ENCODE peak calls at places on chromosomes 1 and 21, in seven cellular contexts. M is mesendoderm, S is PC-3, N is OCI-LY7, X is GM23248, V is PC-9, Y is H9. L is an unnamed sample. For H3K79me2 and H3K4me1, the result is how much of the 10 kb centered on the place peaks cover.

GRCh38 chr1:110487676-110488075 is 31.3 kb downstream of the KCNA10 start:
- DNase-seq in M (peak), S (no peak), N (no peak), X (no peak), V (no peak), Y (no peak), L (no peak)

GRCh38 chr1:1664941-1665814 is 6.4 kb upstream of the CDK11B start:
- DNase-seq in M (no peak), S (no peak), N (no peak), X (no peak), V (no peak), Y (no peak), L (no peak)

GRCh38 chr1:247212914-247213617 is 41.2 kb upstream of the ZNF124 start:
- DNase-seq in M (no peak), S (no peak), N (no peak), X (no peak), V (no peak), Y (no peak), L (no peak)

GRCh38 chr1:155001438-155001687 is 1.2 kb upstream of the ZBTB7B start:
- DNase-seq in M (peak), S (no peak), N (no peak), X (no peak), V (no peak), Y (no peak), L (no peak)

GRCh38 chr1:21520899-21521716 is 11.9 kb downstream of the ALPL start:
- DNase-seq in M (no peak), S (no peak), N (no peak), X (peak), V (no peak), Y (no peak), L (no peak)

GRCh38 chr1:24364975-24365678 is 46.0 kb downstream of the GRHL3 start:
- DNase-seq in M (no peak), S (peak), N (no peak), X (peak), V (peak), Y (no peak), L (no peak)

GRCh38 chr1:87179851-87180519 is 148.7 kb upstream of the LMO4 start:
- DNase-seq in M (no peak), S (no peak), N (no peak), X (no peak), V (no peak), Y (no peak), L (no peak)

GRCh38 chr1:86515597-86515996 is 31.3 kb upstream of the CLCA4 start:
- DNase-seq in M (peak), S (peak), N (peak), X (peak), V (no peak), Y (peak), L (peak)

GRCh38 chr1:153100241-153100640 is 5.9 kb upstream of the SPRR2E start:
- DNase-seq in M (peak), S (peak), N (no peak), X (peak), V (peak), Y (no peak), L (no peak)

GRCh38 chr1:99441234-99442095 is 177.2 kb downstream of the PLPPR4 start:
- DNase-seq in M (no peak), S (peak), N (no peak), X (peak), V (no peak), Y (no peak), L (no peak)

GRCh38 chr1:219412772-219413171 is 200.1 kb downstream of the ZC3H11B start:
- DNase-seq in M (no peak), S (no peak), N (no peak), X (peak), V (no peak), Y (no peak), L (no peak)

GRCh38 chr1:47951026-47951425 is 46.2 kb downstream of the TRABD2B start:
- DNase-seq in M (no peak), S (no peak), N (no peak), X (no peak), V (no peak), Y (no peak), L (no peak)

GRCh38 chr1:185938396-185938795 is 204.2 kb downstream of the HMCN1 start:
- DNase-seq in M (no peak), S (peak), N (no peak), X (no peak), V (no peak), Y (no peak), L (no peak)

GRCh38 chr1:20255666-20256065 is 35.0 kb upstream of the VWA5B1 start:
- DNase-seq in M (peak), S (peak), N (no peak), X (peak), V (peak), Y (peak), L (no peak)

GRCh38 chr21:15272171-15272570 is 207.4 kb upstream of the NRIP1 start:
- DNase-seq in M (no peak), S (peak), N (no peak), X (peak), V (peak), Y (no peak), L (no peak)

GRCh38 chr1:168811213-168811612 is 82.2 kb upstream of the DPT start:
- DNase-seq in M (no peak), S (no peak), N (no peak), X (peak), V (no peak), Y (no peak), L (no peak)

GRCh38 chr1:175185918-175186317 is 6.7 kb downstream of the KIAA0040 start:
- DNase-seq in M (no peak), S (no peak), N (no peak), X (no peak), V (no peak), Y (no peak), L (no peak)

GRCh38 chr1:180310095-180310494 is 80.0 kb downstream of the LHX4 start:
- DNase-seq in M (peak), S (peak), N (no peak), X (peak), V (no peak), Y (no peak), L (no peak)

GRCh38 chr1:84888753-84889152 is 4.3 kb downstream of the LPAR3 start:
- DNase-seq in M (no peak), S (peak), N (no peak), X (no peak), V (no peak), Y (no peak), L (no peak)

GRCh38 chr1:91697322-91698260 is 188.4 kb downstream of the TGFBR3 start:
- DNase-seq in M (no peak), S (no peak), N (no peak), X (peak), V (no peak), Y (no peak), L (no peak)

GRCh38 chr1:114585221-114585620 is 3.8 kb upstream of the BCAS2 start:
- DNase-seq in M (no peak), S (no peak), N (no peak), X (peak), V (no peak), Y (no peak), L (no peak)

GRCh38 chr21:36420571-36421339 is 35.6 kb downstream of the CHAF1B start:
- DNase-seq in M (no peak), S (no peak), N (no peak), X (no peak), V (no peak), Y (no peak), L (no peak)

GRCh38 chr1:161185282-161185682 is 8.0 kb upstream of the B4GALT3 start:
- DNase-seq in M (no peak), S (no peak), N (peak), X (peak), V (no peak), Y (no peak), L (no peak)

GRCh38 chr1:87279966-87280535 is 48.6 kb upstream of the LMO4 start:
- DNase-seq in M (peak), S (peak), N (peak), X (peak), V (no peak), Y (no peak), L (no peak)

GRCh38 chr1:160997323-160998038 is 23.5 kb downstream of the F11R start:
- DNase-seq in M (peak), S (peak), N (peak), X (peak), V (peak), Y (peak), L (peak)

GRCh38 chr1:205630241-205630640 is 1.6 kb downstream of the ELK4 start:
- DNase-seq in M (no peak), S (peak), N (peak), X (peak), V (no peak), Y (no peak), L (no peak)

GRCh38 chr1:10217748-10218441 is 7.5 kb downstream of the KIF1B start:
- DNase-seq in M (no peak), S (no peak), N (no peak), X (peak), V (no peak), Y (no peak), L (no peak)

GRCh38 chr1:57485643-57486042 is 61.8 kb upstream of the DAB1 start:
- DNase-seq in M (no peak), S (peak), N (no peak), X (peak), V (no peak), Y (no peak), L (no peak)

GRCh38 chr1:162404550-162405160 is 7.3 kb downstream of the SH2D1B start:
- DNase-seq in M (no peak), S (peak), N (no peak), X (peak), V (no peak), Y (no peak), L (no peak)

GRCh38 chr1:227999056-227999930 is 7.5 kb upstream of the WNT3A start:
- DNase-seq in M (peak), S (peak), N (peak), X (peak), V (peak), Y (peak), L (peak)

GRCh38 chr1:201178718-201179117 is 11.9 kb upstream of the IGFN1 start:
- DNase-seq in M (no peak), S (no peak), N (no peak), X (no peak), V (no peak), Y (no peak), L (no peak)

GRCh38 chr1:39236971-39237370 is 32.5 kb downstream of the MACF1 start:
- DNase-seq in M (no peak), S (no peak), N (no peak), X (no peak), V (no peak), Y (no peak), L (no peak)

GRCh38 chr1:177227978-177228720 is 57.4 kb downstream of the BRINP2 start:
- DNase-seq in M (no peak), S (no peak), N (no peak), X (no peak), V (no peak), Y (no peak), L (no peak)

GRCh38 chr21:41836166-41837015 is 42.8 kb downstream of the PRDM15 start:
- DNase-seq in M (no peak), S (no peak), N (peak), X (no peak), V (no peak), Y (no peak), L (no peak)

GRCh38 chr21:25313891-25314646 is 293.2 kb downstream of the MRPL39 start:
- DNase-seq in M (no peak), S (peak), N (no peak), X (peak), V (no peak), Y (no peak), L (no peak)

GRCh38 chr1:227946624-227947424 is 908 bp downstream of the WNT9A start:
- DNase-seq in M (peak), S (peak), N (no peak), X (peak), V (peak), Y (peak), L (peak)

GRCh38 chr1:25484096-25484495 is 53.4 kb downstream of the MACO1 start:
- DNase-seq in M (no peak), S (no peak), N (no peak), X (no peak), V (no peak), Y (no peak), L (no peak)

DNA sequence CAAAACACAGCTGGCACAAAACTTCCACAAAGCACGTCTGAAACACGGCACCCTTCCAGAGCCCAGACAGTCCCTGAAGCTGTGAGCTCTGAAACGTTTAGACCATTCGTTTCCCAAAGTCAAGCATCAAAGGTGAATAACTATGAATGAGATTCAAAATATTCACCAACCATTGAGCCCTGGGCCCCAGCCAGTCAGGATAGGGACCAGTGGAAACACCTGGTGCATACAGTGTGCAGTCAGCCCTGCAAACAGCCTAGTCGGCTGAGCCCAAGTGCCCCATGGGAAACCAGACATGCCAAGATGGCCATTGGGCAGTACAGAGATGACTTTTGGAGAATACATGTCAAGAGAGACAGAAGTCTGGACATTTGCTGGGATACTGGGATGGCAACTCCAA is 90.4 kb upstream of the EDN2 start:
- DNase-seq in M (no peak), S (no peak), N (peak), X (no peak), V (no peak), Y (no peak), L (no peak)
- H3K4me2 ChIP-seq in M (no peak), S (no peak), N (peak), X (no peak), V (no peak), Y (no peak), L (no peak)

DNA sequence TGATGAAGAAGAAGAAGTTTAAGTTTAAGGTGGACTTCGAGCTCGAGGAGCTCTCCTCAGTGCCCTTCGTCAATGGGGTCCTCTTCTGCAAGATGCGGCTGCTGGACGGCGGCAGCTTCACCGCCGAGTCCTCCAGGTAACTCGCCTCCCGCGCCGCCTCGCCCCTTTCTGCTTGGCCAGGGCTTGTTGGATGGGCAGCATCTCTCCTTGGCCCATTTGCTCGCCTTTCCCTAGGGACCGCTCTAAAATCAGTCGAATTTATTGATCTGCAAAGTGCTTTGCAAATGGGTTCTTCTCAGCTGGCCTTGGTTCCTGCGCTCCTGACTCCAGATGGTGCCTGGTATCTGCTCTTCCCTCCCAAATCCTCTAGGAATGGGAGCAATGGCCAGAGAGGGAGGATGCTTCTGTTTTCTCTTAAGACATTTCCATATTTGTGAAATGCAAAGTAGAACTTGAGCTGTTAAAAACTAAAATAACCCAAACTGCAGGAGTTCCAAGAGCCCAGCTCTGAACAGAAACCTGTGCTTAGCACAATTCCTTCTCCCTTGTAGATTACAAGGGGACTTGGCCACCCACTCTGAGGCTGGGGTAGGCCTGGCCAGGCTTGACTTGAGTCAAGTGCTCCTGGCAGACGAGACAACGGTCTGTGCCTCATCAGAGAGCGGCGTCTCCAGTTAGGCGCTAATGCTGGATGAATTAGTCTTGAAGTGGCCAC is 687 bp downstream of the EEIG2 start:
- DNase-seq in M (peak), S (peak), N (peak), X (peak), V (peak), Y (peak), L (peak)
- H3K79me2 ChIP-seq in M (under half), S (under half), N (under half), X (under half), V (under half), Y (under half), L (under half)

GRCh38 chr1:197981546-197981945 is 64.4 kb downstream of the LHX9 start:
- DNase-seq in M (no peak), S (no peak), N (no peak), X (no peak), V (no peak), Y (no peak), L (no peak)

GRCh38 chr1:197986817-197987216 is 69.6 kb downstream of the LHX9 start:
- DNase-seq in M (no peak), S (no peak), N (no peak), X (no peak), V (no peak), Y (no peak), L (no peak)

GRCh38 chr1:197985340-197985739 is 68.2 kb downstream of the LHX9 start:
- DNase-seq in M (no peak), S (no peak), N (no peak), X (no peak), V (no peak), Y (no peak), L (no peak)

GRCh38 chr1:197982266-197982665 is 65.1 kb downstream of the LHX9 start:
- DNase-seq in M (no peak), S (no peak), N (no peak), X (no peak), V (no peak), Y (no peak), L (no peak)

GRCh38 chr1:197984273-197984672 is 67.1 kb downstream of the LHX9 start:
- DNase-seq in M (no peak), S (peak), N (no peak), X (peak), V (no peak), Y (no peak), L (no peak)
- H3K4me1 ChIP-seq in M (under half), S (under half), N (under half), X (under half), V (under half), Y (under half), L (under half)

GRCh38 chr1:235017719-235018118 is 110.9 kb downstream of the TOMM20 start:
- DNase-seq in M (peak), S (peak), N (no peak), X (peak), V (no peak), Y (no peak), L (no peak)
- H3K4me2 ChIP-seq in M (no peak), S (peak), N (no peak), X (no peak), V (peak), Y (no peak), L (no peak)

GRCh38 chr1:8680628-8681316 is 136.7 kb downstream of the RERE start:
- DNase-seq in M (no peak), S (no peak), N (no peak), X (no peak), V (no peak), Y (no peak), L (no peak)

GRCh38 chr1:8684590-8684989 is 132.8 kb downstream of the RERE start:
- DNase-seq in M (peak), S (no peak), N (no peak), X (no peak), V (no peak), Y (no peak), L (no peak)

GRCh38 chr1:8681317-8681650 is 136.2 kb downstream of the RERE start:
- DNase-seq in M (no peak), S (peak), N (no peak), X (no peak), V (no peak), Y (no peak), L (no peak)

GRCh38 chr1:8681911-8682310 is 135.5 kb downstream of the RERE start:
- DNase-seq in M (no peak), S (no peak), N (no peak), X (no peak), V (no peak), Y (no peak), L (no peak)

DNA sequence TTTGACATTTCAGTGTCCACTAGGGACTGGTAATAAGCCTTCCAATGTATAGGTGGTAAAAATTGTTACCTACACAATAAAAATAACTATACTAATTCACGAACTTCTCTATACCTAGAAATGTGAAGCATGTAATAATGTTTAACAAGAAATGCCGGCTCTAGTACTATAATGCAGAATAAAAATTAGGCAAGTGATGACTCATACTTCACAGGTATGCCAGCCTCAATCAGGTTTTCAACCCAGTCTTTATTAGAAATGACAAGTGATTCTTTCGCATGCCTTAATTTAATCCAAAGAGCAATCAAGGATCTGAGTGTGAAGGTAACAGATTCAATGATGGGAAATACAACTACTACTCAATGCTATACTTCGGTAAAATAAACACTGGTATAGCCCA is 134.9 kb downstream of the RERE start:
- DNase-seq in M (no peak), S (no peak), N (no peak), X (no peak), V (no peak), Y (no peak), L (no peak)
- H3K79me2 ChIP-seq in M (half or more), S (half or more), N (under half), X (half or more), V (half or more), Y (half or more), L (half or more)

GRCh38 chr1:27576846-27577245 is 27.1 kb downstream of the AHDC1 start:
- DNase-seq in M (no peak), S (no peak), N (no peak), X (no peak), V (no peak), Y (no peak), L (no peak)

GRCh38 chr1:27574001-27574781 is 29.8 kb downstream of the AHDC1 start:
- DNase-seq in M (peak), S (no peak), N (no peak), X (no peak), V (no peak), Y (no peak), L (no peak)

GRCh38 chr1:27572679-27573426 is 31.1 kb downstream of the AHDC1 start:
- DNase-seq in M (peak), S (no peak), N (no peak), X (peak), V (no peak), Y (no peak), L (peak)

GRCh38 chr1:27575861-27576331 is 28.0 kb downstream of the AHDC1 start:
- DNase-seq in M (peak), S (peak), N (no peak), X (peak), V (no peak), Y (peak), L (peak)

GRCh38 chr1:27574871-27575831 is 28.8 kb downstream of the AHDC1 start:
- DNase-seq in M (peak), S (peak), N (no peak), X (peak), V (no peak), Y (peak), L (peak)
- H3K4me1 ChIP-seq in M (under half), S (under half), N (under half), X (under half), V (under half), Y (under half), L (half or more)

GRCh38 chr1:31701137-31701736 is 2.6 kb downstream of the COL16A1 start:
- DNase-seq in M (peak), S (peak), N (no peak), X (peak), V (peak), Y (no peak), L (no peak)
- H3K4me2 ChIP-seq in M (no peak), S (peak), N (no peak), X (peak), V (peak), Y (no peak), L (no peak)

L was measured in neural progenitor cell.